ENCODE peak calls at places on chromosomes 16 and 17, in eight cellular contexts. U, O, N, L, X, D, J and W are unnamed samples.
A peak's percentile ranks its signal among the peaks of the same experiment; 100 is the strongest.

GRCh38 chr17:32783602-32784001 is 93.3 kb downstream of the MYO1D start:
- DNase-seq in D (no peak), O (no peak), N (no peak), J (peak; percentile 61), X (no peak), L (peak; percentile 65), U (peak; percentile 1), W (peak; percentile 21)

GRCh38 chr17:50043290-50044148 is 12.4 kb upstream of the ITGA3 start:
- DNase-seq in U (no peak), D (peak; percentile 54), L (no peak), X (no peak), N (no peak), J (no peak), O (peak; percentile 16), W (peak; percentile 67)

GRCh38 chr17:81837641-81838040 is 2.8 kb upstream of the PPP1R27 start:
- DNase-seq in D (no peak), L (no peak), J (no peak), N (no peak), X (no peak), U (peak; percentile 100), O (no peak), W (no peak)

GRCh38 chr17:57408064-57408811 is 151.9 kb downstream of the MSI2 start:
- DNase-seq in O (no peak), L (peak; percentile 71), J (no peak), U (no peak), D (no peak), X (no peak), N (no peak), W (no peak)

GRCh38 chr17:42748202-42748905 is 3.5 kb upstream of the EZH1 start:
- DNase-seq in D (no peak), O (peak; percentile 81), X (no peak), N (no peak), J (no peak), U (no peak), L (no peak), W (no peak)

GRCh38 chr17:15655162-15655561 is 28.9 kb downstream of the TRIM16 start:
- DNase-seq in N (peak; percentile 46), O (no peak), D (no peak), X (no peak), L (no peak), U (no peak), J (no peak), W (no peak)

GRCh38 chr17:73750975-73751374 is 106.7 kb upstream of the SDK2 start:
- DNase-seq in U (no peak), L (no peak), O (no peak), N (no peak), X (no peak), D (no peak), J (no peak), W (peak; percentile 33)

GRCh38 chr16:9012848-9013507 is 49.3 kb upstream of the USP7 start:
- DNase-seq in O (no peak), U (no peak), D (peak; percentile 25), X (no peak), J (no peak), N (no peak), L (peak; percentile 13), W (no peak)

GRCh38 chr16:8773537-8773936 is 23.9 kb downstream of the TMEM186 start:
- DNase-seq in U (no peak), N (no peak), X (no peak), D (no peak), J (no peak), L (no peak), O (no peak), W (no peak)

GRCh38 chr17:13086142-13086769 is 68.4 kb upstream of the ELAC2 start:
- DNase-seq in U (no peak), J (no peak), N (no peak), X (no peak), D (no peak), L (no peak), O (no peak), W (no peak)

GRCh38 chr17:6187836-6188235 is 117.7 kb downstream of the WSCD1 start:
- DNase-seq in D (no peak), J (no peak), L (peak; percentile 29), U (no peak), N (peak; percentile 66), O (no peak), X (no peak), W (no peak)

GRCh38 chr17:56681561-56682266 is 88.2 kb downstream of the NOG start:
- DNase-seq in O (no peak), L (peak; percentile 95), J (no peak), X (no peak), U (peak; percentile 30), N (peak; percentile 34), D (no peak), W (no peak)

GRCh38 chr17:30291571-30292489 is at the start of gene BLMH:
- DNase-seq in L (peak; percentile 82), O (peak; percentile 60), X (peak; percentile 79), J (peak; percentile 80), N (peak; percentile 94), D (peak; percentile 86), U (peak; percentile 45), W (peak; percentile 83)

GRCh38 chr16:74608944-74609343 is 2.0 kb upstream of the GLG1 start:
- DNase-seq in L (no peak), O (no peak), J (no peak), D (no peak), N (no peak), X (no peak), U (no peak), W (no peak)

GRCh38 chr16:9650284-9650683 is 531.9 kb downstream of the GRIN2A start:
- DNase-seq in D (no peak), X (no peak), N (no peak), J (no peak), U (no peak), L (no peak), O (no peak), W (no peak)

GRCh38 chr16:55991843-55992242 is 116.7 kb upstream of the CES5A start:
- DNase-seq in O (no peak), X (no peak), J (no peak), L (no peak), N (no peak), D (no peak), U (no peak), W (no peak)

GRCh38 chr16:69260019-69260418 is 51.1 kb upstream of the VPS4A start:
- DNase-seq in O (no peak), J (no peak), N (no peak), U (no peak), X (no peak), D (no peak), L (no peak), W (peak; percentile 11)

GRCh38 chr17:10059684-10060211 is 138.7 kb downstream of the GAS7 start:
- DNase-seq in J (no peak), L (peak; percentile 6), N (no peak), U (no peak), O (no peak), X (no peak), D (peak; percentile 60), W (no peak)

DNA sequence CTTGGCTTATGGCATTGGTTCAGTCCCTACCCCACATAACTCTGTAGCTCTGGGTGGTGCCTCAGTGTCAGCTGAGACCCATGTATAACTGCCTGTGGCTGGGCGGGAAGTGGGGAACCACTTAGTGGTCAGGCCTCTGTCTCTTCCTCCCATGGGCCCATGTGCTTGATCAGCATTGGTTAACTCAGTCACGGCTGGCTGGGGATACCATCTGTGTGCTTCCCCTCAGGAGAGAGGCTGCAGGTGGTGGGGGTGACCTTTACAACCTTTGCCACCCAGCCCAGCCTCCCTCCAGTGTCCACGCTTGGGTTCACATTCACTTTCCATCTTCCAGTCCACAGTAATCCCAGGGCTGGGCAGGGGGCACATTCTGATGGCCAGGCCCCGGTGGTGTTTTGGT is 10.3 kb upstream of the NFATC3 start:
- DNase-seq in J (no peak), N (no peak), U (peak; percentile 72), X (no peak), D (no peak), O (no peak), L (no peak), W (no peak)
- H3K4me3 ChIP-seq in J (no peak overlapping the region), N (no peak overlapping the region), U (no peak overlapping the region), X (no peak overlapping the region), D (no peak overlapping the region), O (no peak overlapping the region), L (no peak overlapping the region), W (no peak overlapping the region)

GRCh38 chr17:44628234-44629188 is 27.8 kb upstream of the MEIOC start:
- DNase-seq in D (peak; percentile 66), N (no peak), L (peak; percentile 13), X (no peak), U (no peak), O (peak; percentile 44), J (no peak), W (peak; percentile 62)
- H3K4me3 ChIP-seq in D (peak overlapping the region; percentile 26), N (no peak overlapping the region), L (no peak overlapping the region), X (no peak overlapping the region), U (no peak overlapping the region), O (peak overlapping the region; percentile 27), J (no peak overlapping the region), W (no peak overlapping the region)

GRCh38 chr16:57283956-57284205 is 591 bp downstream of the PLLP start:
- DNase-seq in L (no peak), N (no peak), O (no peak), J (no peak), U (no peak), X (no peak), D (no peak), W (no peak)
- H3K4me3 ChIP-seq in L (no peak overlapping the region), N (peak overlapping the region; percentile 38), O (peak overlapping the region; percentile 71), J (peak overlapping the region; percentile 58), U (no peak overlapping the region), X (peak overlapping the region; percentile 68), D (peak overlapping the region; percentile 68), W (peak overlapping the region; percentile 80)

GRCh38 chr16:67162439-67163163 is 1.9 kb upstream of the HSF4 start:
- DNase-seq in N (peak; percentile 84), X (no peak), O (no peak), D (no peak), L (no peak), J (no peak), U (no peak), W (peak; percentile 15)

GRCh38 chr16:67158637-67159600 is 790 bp downstream of the TRADD start:
- DNase-seq in D (no peak), X (no peak), L (no peak), O (no peak), J (peak; percentile 52), N (no peak), U (no peak), W (peak; percentile 56)

GRCh38 chr16:67163164-67163902 is 1.2 kb upstream of the HSF4 start:
- DNase-seq in O (peak; percentile 16), L (peak; percentile 36), X (no peak), U (no peak), J (no peak), N (peak; percentile 90), D (peak; percentile 72), W (no peak)

GRCh38 chr16:67163903-67164558 is 514 bp upstream of the HSF4 start:
- DNase-seq in J (no peak), O (no peak), U (no peak), D (no peak), L (no peak), N (peak; percentile 89), X (no peak), W (no peak)

DNA sequence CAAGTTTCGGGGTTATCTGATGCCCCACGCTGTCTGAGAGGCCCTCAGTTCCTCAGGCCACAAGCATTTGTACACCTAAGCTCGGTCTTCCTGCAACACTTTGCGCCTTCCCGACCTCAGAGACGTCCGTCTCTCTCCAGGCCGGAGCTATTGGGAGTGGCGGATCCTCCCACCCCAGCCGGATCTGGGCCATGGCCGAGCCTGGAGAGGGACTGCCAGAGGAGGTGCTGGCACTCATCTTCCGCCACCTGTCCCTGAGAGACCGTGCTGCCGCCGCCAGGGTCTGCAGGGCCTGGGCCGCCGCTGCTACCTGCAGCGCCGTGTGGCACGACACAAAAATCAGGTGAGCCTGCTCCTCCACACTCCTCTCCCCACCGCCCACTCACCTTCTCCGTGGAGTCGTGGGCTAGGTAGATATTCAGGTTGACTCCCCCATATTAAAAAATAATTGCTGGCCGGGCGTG is 1.9 kb downstream of the FBXL8 start:
- DNase-seq in J (no peak), N (peak; percentile 87), U (no peak), X (no peak), O (no peak), L (no peak), D (peak; percentile 62), W (no peak)
- H3K4me3 ChIP-seq in J (no peak overlapping the region), N (no peak overlapping the region), U (no peak overlapping the region), X (peak overlapping the region; percentile 14), O (peak overlapping the region; percentile 85), L (no peak overlapping the region), D (no peak overlapping the region), W (no peak overlapping the region)